ENCODE peak calls at places on chromosomes 16 and 17, in eight cellular contexts. N, I, M, G, Y, L, P and J are unnamed samples.

GRCh38 chr16:6665126-6665525 is 667.5 kb upstream of the RBFOX1 start:
- DNase-seq in N (no peak), I (no peak), M (no peak), G (no peak), Y (no peak), L (no peak), P (no peak), J (no peak)

GRCh38 chr17:71118039-71118438 is 948.7 kb downstream of the KCNJ2 start:
- DNase-seq in N (no peak), I (no peak), M (peak; percentile 47), G (no peak), Y (no peak), L (no peak), P (peak; percentile 18), J (no peak)

GRCh38 chr16:35173295-35173694 is 1713.9 kb downstream of the TP53TG3F start:
- DNase-seq in N (no peak), I (no peak), M (no peak), G (no peak), Y (no peak), L (peak; percentile 30), P (no peak), J (no peak)

GRCh38 chr16:6103561-6103960 is 1006.0 kb upstream of the EEF2KMT start:
- DNase-seq in N (no peak), I (no peak), M (no peak), G (no peak), Y (no peak), L (no peak), P (no peak), J (no peak)

GRCh38 chr17:30363715-30364202 is 15.0 kb upstream of the CPD start:
- DNase-seq in N (no peak), I (no peak), M (no peak), G (no peak), Y (peak; percentile 54), L (peak; percentile 88), P (peak; percentile 95), J (no peak)

GRCh38 chr17:40602445-40603443 is 37.5 kb upstream of the CCR7 start:
- DNase-seq in N (no peak), I (no peak), M (no peak), G (no peak), Y (no peak), L (no peak), P (no peak), J (no peak)

GRCh38 chr17:78192616-78193015 is 5.5 kb downstream of the AFMID start:
- DNase-seq in N (no peak), I (no peak), M (no peak), G (no peak), Y (no peak), L (peak; percentile 77), P (no peak), J (no peak)

GRCh38 chr16:80347900-80348299 is 192.9 kb upstream of the DYNLRB2 start:
- DNase-seq in N (no peak), I (no peak), M (no peak), G (peak; percentile 18), Y (no peak), L (no peak), P (no peak), J (no peak)

GRCh38 chr17:18041776-18042175 is 2.6 kb downstream of the GID4 start:
- DNase-seq in N (no peak), I (no peak), M (no peak), G (no peak), Y (no peak), L (no peak), P (peak; percentile 75), J (no peak)

GRCh38 chr16:84603115-84603816 is 14.6 kb downstream of the COTL1 start:
- DNase-seq in N (no peak), I (peak; percentile 89), M (no peak), G (peak; percentile 88), Y (no peak), L (peak; percentile 82), P (peak; percentile 99), J (no peak)

GRCh38 chr16:84599528-84600202 is 18.2 kb downstream of the COTL1 start:
- DNase-seq in N (peak; percentile 77), I (no peak), M (peak; percentile 92), G (peak; percentile 56), Y (no peak), L (peak; percentile 84), P (peak; percentile 85), J (no peak)

GRCh38 chr16:84597518-84598390 is 20.1 kb downstream of the COTL1 start:
- DNase-seq in N (no peak), I (no peak), M (no peak), G (no peak), Y (peak; percentile 27), L (peak; percentile 71), P (no peak), J (no peak)

GRCh38 chr16:84598391-84598750 is 19.5 kb downstream of the COTL1 start:
- DNase-seq in N (no peak), I (no peak), M (peak; percentile 43), G (no peak), Y (no peak), L (no peak), P (no peak), J (no peak)

DNA sequence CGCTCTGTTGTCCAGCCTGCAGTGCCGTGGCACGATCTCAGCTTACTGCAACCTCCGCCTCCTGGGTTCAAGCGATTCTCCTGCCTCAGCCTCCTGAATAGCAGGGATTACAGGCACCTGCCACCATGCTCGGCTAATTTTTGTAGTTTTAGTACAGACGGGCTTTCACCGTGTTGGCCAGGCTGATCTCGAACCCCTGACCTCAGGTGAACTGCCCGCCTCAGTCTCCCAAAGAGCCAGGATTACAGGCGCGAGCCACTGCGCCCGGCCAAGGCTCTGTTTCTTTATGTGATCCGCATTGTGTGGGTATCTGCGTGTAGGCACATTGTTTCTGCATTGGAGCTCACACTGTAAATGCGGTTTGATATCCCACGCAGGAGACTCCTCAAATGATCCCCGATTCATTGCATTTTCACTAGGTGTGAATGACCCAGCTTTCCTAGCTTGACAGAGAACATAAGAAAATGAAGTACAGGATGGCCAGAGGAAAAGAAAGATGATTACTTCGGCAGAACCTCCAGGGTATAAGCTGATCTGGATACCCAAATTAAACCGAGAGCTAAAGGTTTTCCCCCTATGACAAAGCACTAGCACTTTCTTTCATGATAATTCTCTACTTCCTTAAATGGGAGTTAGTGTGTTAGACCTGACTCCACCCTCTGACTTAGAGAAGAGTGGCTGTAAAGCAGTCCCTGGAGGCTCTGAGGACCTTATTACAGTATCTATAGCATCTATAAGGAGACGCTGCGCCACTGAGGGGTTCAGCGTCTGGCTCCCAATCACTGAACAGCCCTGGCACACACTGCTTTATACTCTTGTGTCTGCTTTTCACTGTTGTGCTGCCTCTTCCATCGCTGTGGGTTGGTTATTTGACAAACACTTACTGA is 17.3 kb downstream of the COTL1 start:
- DNase-seq in N (no peak), I (no peak), M (no peak), G (no peak), Y (no peak), L (no peak), P (peak; percentile 43), J (peak; percentile 35)
- H3K4me3 ChIP-seq in N (no peak overlapping the region), I (no peak overlapping the region), M (no peak overlapping the region), G (no peak overlapping the region), Y (peak overlapping the region; percentile 40), L (peak overlapping the region; percentile 12), P (no peak overlapping the region), J (no peak overlapping the region)

GRCh38 chr17:1374426-1375177 is 25.4 kb downstream of the YWHAE start:
- DNase-seq in N (no peak), I (no peak), M (no peak), G (no peak), Y (no peak), L (no peak), P (no peak), J (no peak)

GRCh38 chr17:1376061-1376460 is 24.0 kb downstream of the YWHAE start:
- DNase-seq in N (no peak), I (no peak), M (no peak), G (no peak), Y (no peak), L (no peak), P (no peak), J (no peak)

GRCh38 chr17:1377334-1377733 is 22.7 kb downstream of the YWHAE start:
- DNase-seq in N (no peak), I (no peak), M (no peak), G (no peak), Y (no peak), L (peak; percentile 45), P (no peak), J (no peak)

GRCh38 chr17:1373710-1374237 is 26.2 kb downstream of the YWHAE start:
- DNase-seq in N (no peak), I (no peak), M (no peak), G (no peak), Y (no peak), L (no peak), P (no peak), J (no peak)

DNA sequence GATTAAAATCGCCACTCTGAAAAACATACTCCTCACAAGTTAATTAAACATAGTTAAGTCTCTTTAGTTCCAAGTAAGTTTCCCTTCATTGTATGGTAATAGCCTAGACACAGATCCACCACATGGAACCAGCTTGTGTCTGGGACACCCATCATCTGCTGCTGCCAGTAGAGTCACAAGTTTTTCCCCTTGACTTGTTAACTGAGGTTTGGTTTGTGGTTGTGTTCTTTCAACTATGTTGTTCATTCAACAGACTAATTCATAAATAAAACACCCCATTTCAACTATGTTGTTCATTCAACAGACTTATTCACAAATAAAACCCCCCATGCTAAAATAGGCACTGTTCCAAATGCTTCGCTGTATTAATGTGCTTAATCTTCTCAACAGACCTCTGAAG is 24.4 kb downstream of the YWHAE start:
- DNase-seq in N (no peak), I (no peak), M (no peak), G (no peak), Y (no peak), L (no peak), P (no peak), J (no peak)
- H3K4me1 ChIP-seq in N (no peaks in the 10 kb centered on the region), I (peaks cover 79% of the 10 kb centered on the region), M (no peaks in the 10 kb centered on the region), G (peaks cover 99% of the 10 kb centered on the region), Y (peaks cover 63% of the 10 kb centered on the region), L (peaks cover 45% of the 10 kb centered on the region), P (peaks cover 32% of the 10 kb centered on the region), J (peaks cover 37% of the 10 kb centered on the region)

DNA sequence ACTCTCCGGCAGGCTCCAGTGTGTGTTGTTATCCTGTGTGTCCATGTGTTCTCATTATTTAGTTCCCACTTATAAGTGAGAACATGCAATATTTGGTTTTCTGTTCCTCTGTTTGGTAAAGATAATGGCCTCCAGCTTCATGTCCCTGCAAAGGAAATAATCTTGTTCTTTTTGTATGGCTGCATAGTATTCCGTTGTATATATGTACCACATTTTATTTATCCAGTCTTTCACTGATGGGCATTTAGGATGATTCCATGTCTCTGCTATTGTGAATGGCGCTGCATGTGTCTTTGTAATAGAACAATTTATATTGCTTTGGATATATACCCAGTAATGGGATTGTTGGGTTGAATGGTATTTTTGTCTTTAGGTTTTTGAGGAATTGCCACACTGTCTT is 807.3 kb upstream of the CA10 start:
- DNase-seq in N (no peak), I (no peak), M (no peak), G (no peak), Y (no peak), L (no peak), P (no peak), J (no peak)
- H3K9me3 ChIP-seq in N (no peaks in the 10 kb centered on the region), I (no peaks in the 10 kb centered on the region), M (no peaks in the 10 kb centered on the region), G (no peaks in the 10 kb centered on the region), Y (no peaks in the 10 kb centered on the region), L (no peaks in the 10 kb centered on the region), P (peaks cover 2% of the 10 kb centered on the region), J (no peaks in the 10 kb centered on the region)

GRCh38 chr16:15958703-15959348 is 9.4 kb downstream of the ABCC1 start:
- DNase-seq in N (no peak), I (no peak), M (peak; percentile 57), G (no peak), Y (no peak), L (no peak), P (no peak), J (no peak)
- H3K4me3 ChIP-seq in N (no peak overlapping the region), I (no peak overlapping the region), M (no peak overlapping the region), G (no peak overlapping the region), Y (no peak overlapping the region), L (no peak overlapping the region), P (no peak overlapping the region), J (no peak overlapping the region)

GRCh38 chr17:41648411-41649195 is 24.2 kb upstream of the KRT17 start:
- DNase-seq in N (peak; percentile 81), I (peak; percentile 93), M (peak; percentile 92), G (peak; percentile 78), Y (peak; percentile 75), L (peak; percentile 94), P (peak; percentile 77), J (peak; percentile 95)
- H3K4me1 ChIP-seq in N (peaks cover 3% of the 10 kb centered on the region), I (peaks cover 69% of the 10 kb centered on the region), M (no peaks in the 10 kb centered on the region), G (peaks cover 50% of the 10 kb centered on the region), Y (peaks cover 14% of the 10 kb centered on the region), L (no peaks in the 10 kb centered on the region), P (peaks cover 14% of the 10 kb centered on the region), J (peaks cover 11% of the 10 kb centered on the region)